ENCODE peak calls at places on chromosomes 11 and 22, in seven cellular contexts. V is stomach, W is upper lobe of right lung, T is PC-3, C is suprapubic skin, D is A549, L is mammary epithelial cell. J is an unnamed sample.

GRCh38 chr22:48665286-48666010 is 1162.2 kb downstream of the BRD1 start:
- DNase-seq in W (no peak), D (no peak), T (no peak), L (no peak), C (no peak), V (no peak), J (no peak)

GRCh38 chr11:14751975-14752407 is 108.4 kb downstream of the PDE3B start:
- DNase-seq in T (no peak), W (no peak), V (no peak), L (no peak), C (no peak), D (no peak), J (no peak)

GRCh38 chr22:38638734-38639133 is 17.5 kb downstream of the FAM227A start:
- DNase-seq in V (no peak), T (no peak), W (no peak), L (no peak), C (no peak), D (no peak), J (no peak)

GRCh38 chr22:27573992-27574391 is 227.6 kb downstream of the MN1 start:
- DNase-seq in L (no peak), C (no peak), T (no peak), D (no peak), W (no peak), V (no peak), J (no peak)

GRCh38 chr11:35390737-35391682 is 28.3 kb downstream of the SLC1A2 start:
- DNase-seq in D (peak), W (no peak), C (no peak), V (peak), L (peak), T (peak), J (no peak)

GRCh38 chr11:73318501-73319011 is 10.5 kb downstream of the ARHGEF17 start:
- DNase-seq in V (no peak), T (no peak), L (no peak), W (no peak), C (no peak), D (no peak), J (no peak)

GRCh38 chr22:29780781-29781676 is 13.9 kb downstream of the UQCR10 start:
- DNase-seq in T (peak), L (peak), D (no peak), C (no peak), V (no peak), W (no peak), J (no peak)

GRCh38 chr11:85132839-85133238 is 494.3 kb downstream of the DLG2 start:
- DNase-seq in C (no peak), V (no peak), D (no peak), T (no peak), L (no peak), W (no peak), J (no peak)

GRCh38 chr11:77003954-77004353 is 30.2 kb upstream of the B3GNT6 start:
- DNase-seq in L (peak), V (no peak), D (no peak), T (peak), W (no peak), C (no peak), J (no peak)

GRCh38 chr11:45901646-45902045 is 5.4 kb downstream of the FREY1 start:
- DNase-seq in T (no peak), W (no peak), D (no peak), V (no peak), C (no peak), L (no peak), J (no peak)

GRCh38 chr11:92413757-92414513 is 189.3 kb downstream of the FAT3 start:
- DNase-seq in L (no peak), W (no peak), T (no peak), V (no peak), D (no peak), C (no peak), J (no peak)

GRCh38 chr22:47213571-47214230 is 451.3 kb downstream of the TBC1D22A start:
- DNase-seq in V (peak), W (no peak), D (peak), L (no peak), C (peak), T (peak), J (no peak)

GRCh38 chr11:60482361-60482760 is 10.2 kb upstream of the MS4A12 start:
- DNase-seq in T (no peak), D (no peak), L (no peak), V (no peak), C (no peak), W (no peak), J (no peak)

DNA sequence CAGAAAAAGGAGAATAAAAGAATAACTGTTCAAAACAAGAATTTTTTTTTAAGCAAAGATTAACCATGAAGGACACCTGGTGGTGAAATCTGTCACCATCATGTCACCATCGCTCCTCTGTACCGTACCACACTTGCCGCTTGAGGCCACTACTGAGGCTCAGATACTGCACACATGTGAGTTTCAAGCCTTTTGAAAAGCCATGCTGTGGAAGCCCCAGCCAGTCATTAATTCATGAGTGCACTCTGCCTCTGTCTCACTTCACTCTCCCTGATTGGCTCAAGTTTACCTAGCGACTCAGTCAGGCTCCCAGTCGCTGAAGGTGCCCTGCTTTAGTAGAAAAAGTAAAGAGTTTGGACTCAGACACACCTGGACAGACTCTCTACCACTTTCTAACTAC is 6.6 kb upstream of the MS4A12 start:
- DNase-seq in L (no peak), D (peak), C (no peak), T (peak), W (no peak), V (peak), J (no peak)
- TF ChIP-seq CTCF in L (no peak), D (peak), C (no peak), T (peak), W (peak), V (no peak), J (no peak)

GRCh38 chr22:44319685-44320084 is 6.9 kb upstream of the SHISAL1 start:
- DNase-seq in W (no peak), V (no peak), T (no peak), D (no peak), L (no peak), C (no peak), J (no peak)
- H3K27ac ChIP-seq in W (no peak), V (no peak), T (no peak), D (no peak), L (no peak), C (no peak), J (no peak)

DNA sequence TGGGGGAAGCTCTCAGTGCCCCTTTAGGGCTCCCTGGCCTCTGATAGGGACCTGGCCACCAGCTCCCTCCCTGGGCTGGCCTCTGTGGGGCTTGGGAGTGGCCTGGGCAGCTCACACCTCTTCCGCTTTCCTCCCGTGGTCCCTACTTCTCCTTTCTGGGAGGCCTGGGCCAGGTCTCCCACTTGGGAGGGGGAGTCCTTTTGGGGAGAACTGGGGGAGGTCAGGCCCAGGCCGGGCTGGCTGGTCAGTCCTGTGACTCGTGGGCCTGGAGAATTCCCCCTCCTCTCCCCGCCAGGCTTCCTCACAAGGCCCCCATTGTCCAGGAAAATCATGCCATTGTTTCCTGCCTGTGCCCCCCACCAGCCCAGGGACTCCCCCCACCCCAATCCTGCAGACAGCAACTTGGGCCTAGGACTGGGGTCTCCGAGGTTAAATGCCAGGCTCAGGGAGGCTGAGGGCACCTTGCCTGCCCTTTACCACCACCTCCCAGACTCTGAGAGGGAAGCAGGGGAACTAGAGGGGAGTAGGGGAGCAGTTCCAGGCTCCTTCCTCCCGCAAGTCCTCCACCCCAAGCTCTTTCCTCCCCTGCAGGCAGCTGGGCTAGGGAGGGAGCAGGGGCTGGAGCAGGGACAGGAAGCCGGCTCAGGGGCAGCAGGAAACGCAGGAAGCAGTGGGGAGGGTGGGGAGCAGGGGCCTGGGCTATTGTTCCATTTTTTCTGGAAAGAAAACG is 2.8 kb downstream of the MAP3K11 start:
- DNase-seq in T (no peak), W (peak), C (no peak), V (no peak), D (no peak), L (no peak), J (no peak)
- H3K4me3 ChIP-seq in T (peak), W (peak), C (peak), V (peak), D (no peak), L (no peak), J (peak)

GRCh38 chr11:67344264-67344663 is 9.1 kb downstream of the POLD4 start:
- DNase-seq in C (no peak), V (no peak), T (no peak), D (no peak), W (no peak), L (no peak), J (no peak)
- TF ChIP-seq CTCF in C (no peak), V (no peak), T (no peak), D (no peak), W (no peak), L (no peak), J (no peak)

GRCh38 chr11:11504071-11504470 is 117.7 kb downstream of the GALNT18 start:
- DNase-seq in D (no peak), L (no peak), V (no peak), T (no peak), C (no peak), W (no peak), J (no peak)

GRCh38 chr11:11502303-11502828 is 119.4 kb downstream of the GALNT18 start:
- DNase-seq in W (no peak), C (no peak), V (no peak), L (no peak), T (no peak), D (no peak), J (no peak)

GRCh38 chr11:11499300-11499699 is 122.5 kb downstream of the GALNT18 start:
- DNase-seq in W (no peak), D (no peak), C (no peak), T (no peak), V (no peak), L (no peak), J (no peak)

GRCh38 chr11:11500744-11501487 is 120.9 kb downstream of the GALNT18 start:
- DNase-seq in W (no peak), C (no peak), D (no peak), V (no peak), T (no peak), L (no peak), J (no peak)

GRCh38 chr11:11501546-11502274 is 120.1 kb downstream of the GALNT18 start:
- DNase-seq in T (no peak), D (no peak), C (no peak), L (no peak), V (no peak), W (no peak), J (no peak)
- H3K27ac ChIP-seq in T (no peak), D (no peak), C (peak), L (no peak), V (no peak), W (peak), J (peak)

GRCh38 chr22:36586852-36587251 is 57.9 kb upstream of the EIF3D start:
- DNase-seq in C (no peak), L (no peak), W (no peak), V (no peak), D (no peak), T (no peak), J (no peak)
- H3K4me3 ChIP-seq in C (no peak), L (no peak), W (no peak), V (no peak), D (no peak), T (peak), J (no peak)

GRCh38 chr11:4467043-4467442 is 15.4 kb upstream of the OR52K1 start:
- DNase-seq in L (no peak), T (no peak), V (no peak), D (no peak), C (no peak), W (no peak), J (no peak)

GRCh38 chr11:4464216-4465159 is 15.4 kb downstream of the OR52K2 start:
- DNase-seq in V (no peak), T (no peak), L (peak), W (no peak), D (peak), C (no peak), J (no peak)

GRCh38 chr11:4465411-4465810 is 16.3 kb downstream of the OR52K2 start:
- DNase-seq in D (no peak), V (no peak), W (no peak), C (no peak), T (no peak), L (no peak), J (no peak)

GRCh38 chr11:4467811-4468606 is 14.4 kb upstream of the OR52K1 start:
- DNase-seq in V (no peak), C (no peak), D (no peak), T (no peak), W (no peak), L (no peak), J (no peak)

GRCh38 chr11:4466168-4466891 is 16.1 kb upstream of the OR52K1 start:
- DNase-seq in W (no peak), C (no peak), T (no peak), V (no peak), D (no peak), L (no peak), J (no peak)
- TF ChIP-seq CTCF in W (no peak), C (no peak), T (no peak), V (no peak), D (no peak), L (no peak), J (no peak)

GRCh38 chr11:2890466-2891241 is 5.1 kb upstream of the CDKN1C start:
- DNase-seq in D (no peak), W (peak), T (peak), C (no peak), V (peak), L (no peak), J (no peak)

GRCh38 chr11:2891291-2891690 is 5.7 kb upstream of the CDKN1C start:
- DNase-seq in W (no peak), L (no peak), T (no peak), D (no peak), C (no peak), V (no peak), J (no peak)

GRCh38 chr11:2887526-2888195 is 2.1 kb upstream of the CDKN1C start:
- DNase-seq in V (no peak), W (no peak), C (no peak), T (no peak), D (no peak), L (no peak), J (no peak)

GRCh38 chr11:2888266-2888968 is 2.8 kb upstream of the CDKN1C start:
- DNase-seq in L (peak), V (peak), C (peak), T (peak), W (peak), D (peak), J (peak)

GRCh38 chr11:2889399-2890273 is 4.1 kb upstream of the CDKN1C start:
- DNase-seq in D (no peak), L (no peak), W (no peak), T (no peak), C (no peak), V (no peak), J (no peak)
- H3K27ac ChIP-seq in D (no peak), L (no peak), W (no peak), T (no peak), C (no peak), V (peak), J (no peak)